ENCODE peak calls at places on chromosomes 2 and 18, in nine cellular contexts. One of them, this sample, is unnamed.

GRCh38 chr18:24142376-24142775 is 3.5 kb downstream of the CABYR start:
- DNase-seq in psoas muscle: no peak
- DNase-seq in cardiac muscle cell: no peak
- DNase-seq in breast epithelium: no peak
- DNase-seq in uterus: no peak
- DNase-seq in GM12865: no peak
- DNase-seq in H9: no peak
- DNase-seq in mammary epithelial cell: no peak
- DNase-seq in left ventricle myocardium inferior: no peak
- DNase-seq in this sample: no peak

GRCh38 chr2:97664636-97664970 is 759 bp upstream of the ACTR1B start:
- DNase-seq in psoas muscle: no peak
- DNase-seq in cardiac muscle cell: no peak
- DNase-seq in breast epithelium: no peak
- DNase-seq in uterus: no peak
- DNase-seq in GM12865: no peak
- DNase-seq in H9: no peak
- DNase-seq in mammary epithelial cell: no peak
- DNase-seq in left ventricle myocardium inferior: no peak
- DNase-seq in this sample: no peak

GRCh38 chr2:75605770-75606535 is 40.6 kb upstream of the MRPL19 start:
- DNase-seq in psoas muscle: no peak
- DNase-seq in cardiac muscle cell: no peak
- DNase-seq in breast epithelium: peak; percentile 64
- DNase-seq in uterus: no peak
- DNase-seq in GM12865: peak; percentile 16
- DNase-seq in H9: no peak
- DNase-seq in mammary epithelial cell: peak; percentile 95
- DNase-seq in left ventricle myocardium inferior: no peak
- DNase-seq in this sample: no peak

GRCh38 chr2:200486529-200486928 is 23.3 kb downstream of the KCTD18 start:
- DNase-seq in psoas muscle: no peak
- DNase-seq in cardiac muscle cell: no peak
- DNase-seq in breast epithelium: no peak
- DNase-seq in uterus: no peak
- DNase-seq in GM12865: no peak
- DNase-seq in H9: no peak
- DNase-seq in mammary epithelial cell: no peak
- DNase-seq in left ventricle myocardium inferior: no peak
- DNase-seq in this sample: no peak

GRCh38 chr2:172279843-172280242 is 147.5 kb upstream of the ITGA6 start:
- DNase-seq in psoas muscle: no peak
- DNase-seq in cardiac muscle cell: no peak
- DNase-seq in breast epithelium: no peak
- DNase-seq in uterus: no peak
- DNase-seq in GM12865: no peak
- DNase-seq in H9: no peak
- DNase-seq in mammary epithelial cell: peak; percentile 30
- DNase-seq in left ventricle myocardium inferior: no peak
- DNase-seq in this sample: no peak

GRCh38 chr2:176162911-176163654 is 6.0 kb downstream of the HOXD3 start:
- DNase-seq in psoas muscle: no peak
- DNase-seq in cardiac muscle cell: no peak
- DNase-seq in breast epithelium: no peak
- DNase-seq in uterus: no peak
- DNase-seq in GM12865: no peak
- DNase-seq in H9: no peak
- DNase-seq in mammary epithelial cell: no peak
- DNase-seq in left ventricle myocardium inferior: no peak
- DNase-seq in this sample: no peak

GRCh38 chr2:67260348-67261277 is 136.5 kb upstream of the ETAA1 start:
- DNase-seq in psoas muscle: peak; percentile 52
- DNase-seq in cardiac muscle cell: no peak
- DNase-seq in breast epithelium: no peak
- DNase-seq in uterus: peak; percentile 90
- DNase-seq in GM12865: no peak
- DNase-seq in H9: no peak
- DNase-seq in mammary epithelial cell: peak; percentile 76
- DNase-seq in left ventricle myocardium inferior: peak; percentile 65
- DNase-seq in this sample: no peak

GRCh38 chr2:140356697-140357096 is 1576.5 kb upstream of the NXPH2 start:
- DNase-seq in psoas muscle: no peak
- DNase-seq in cardiac muscle cell: no peak
- DNase-seq in breast epithelium: no peak
- DNase-seq in uterus: no peak
- DNase-seq in GM12865: no peak
- DNase-seq in H9: no peak
- DNase-seq in mammary epithelial cell: no peak
- DNase-seq in left ventricle myocardium inferior: no peak
- DNase-seq in this sample: no peak

GRCh38 chr2:127664065-127664894 is 11.1 kb downstream of the LIMS2 start:
- DNase-seq in psoas muscle: no peak
- DNase-seq in cardiac muscle cell: no peak
- DNase-seq in breast epithelium: no peak
- DNase-seq in uterus: peak; percentile 30
- DNase-seq in GM12865: no peak
- DNase-seq in H9: peak; percentile 46
- DNase-seq in mammary epithelial cell: no peak
- DNase-seq in left ventricle myocardium inferior: peak; percentile 59
- DNase-seq in this sample: no peak

GRCh38 chr2:120346034-120346666 is at the start of gene INHBB:
- DNase-seq in psoas muscle: no peak
- DNase-seq in cardiac muscle cell: peak; percentile 56
- DNase-seq in breast epithelium: no peak
- DNase-seq in uterus: no peak
- DNase-seq in GM12865: no peak
- DNase-seq in H9: peak; percentile 41
- DNase-seq in mammary epithelial cell: no peak
- DNase-seq in left ventricle myocardium inferior: no peak
- DNase-seq in this sample: no peak

GRCh38 chr2:237677951-237678481 is 50.6 kb downstream of the LRRFIP1 start:
- DNase-seq in psoas muscle: no peak
- DNase-seq in cardiac muscle cell: no peak
- DNase-seq in breast epithelium: no peak
- DNase-seq in uterus: no peak
- DNase-seq in GM12865: no peak
- DNase-seq in H9: no peak
- DNase-seq in mammary epithelial cell: no peak
- DNase-seq in left ventricle myocardium inferior: no peak
- DNase-seq in this sample: no peak

GRCh38 chr2:118349365-118349764 is 261.1 kb downstream of the INSIG2 start:
- DNase-seq in psoas muscle: no peak
- DNase-seq in cardiac muscle cell: no peak
- DNase-seq in breast epithelium: no peak
- DNase-seq in uterus: no peak
- DNase-seq in GM12865: no peak
- DNase-seq in H9: no peak
- DNase-seq in mammary epithelial cell: no peak
- DNase-seq in left ventricle myocardium inferior: no peak
- DNase-seq in this sample: no peak

GRCh38 chr2:240917009-240917683 is 11.0 kb downstream of the CROCC2 start:
- DNase-seq in psoas muscle: peak; percentile 14
- DNase-seq in cardiac muscle cell: no peak
- DNase-seq in breast epithelium: no peak
- DNase-seq in uterus: no peak
- DNase-seq in GM12865: no peak
- DNase-seq in H9: peak; percentile 27
- DNase-seq in mammary epithelial cell: no peak
- DNase-seq in left ventricle myocardium inferior: peak; percentile 15
- DNase-seq in this sample: no peak

GRCh38 chr2:79554899-79555298 is 42.0 kb downstream of the CTNNA2 start:
- DNase-seq in psoas muscle: no peak
- DNase-seq in cardiac muscle cell: no peak
- DNase-seq in breast epithelium: no peak
- DNase-seq in uterus: no peak
- DNase-seq in GM12865: no peak
- DNase-seq in H9: peak; percentile 25
- DNase-seq in mammary epithelial cell: no peak
- DNase-seq in left ventricle myocardium inferior: no peak
- DNase-seq in this sample: no peak

GRCh38 chr2:230457073-230457768 is 41.2 kb downstream of the SP100 start:
- DNase-seq in psoas muscle: no peak
- DNase-seq in cardiac muscle cell: no peak
- DNase-seq in breast epithelium: no peak
- DNase-seq in uterus: no peak
- DNase-seq in GM12865: peak; percentile 38
- DNase-seq in H9: no peak
- DNase-seq in mammary epithelial cell: no peak
- DNase-seq in left ventricle myocardium inferior: no peak
- DNase-seq in this sample: no peak

GRCh38 chr2:185939858-185940257 is 201.3 kb downstream of the FSIP2 start:
- DNase-seq in psoas muscle: no peak
- DNase-seq in cardiac muscle cell: no peak
- DNase-seq in breast epithelium: no peak
- DNase-seq in uterus: no peak
- DNase-seq in GM12865: no peak
- DNase-seq in H9: no peak
- DNase-seq in mammary epithelial cell: no peak
- DNase-seq in left ventricle myocardium inferior: no peak
- DNase-seq in this sample: no peak

GRCh38 chr2:46564811-46565241 is 85.5 kb downstream of the TMEM247 start:
- DNase-seq in psoas muscle: no peak
- DNase-seq in cardiac muscle cell: peak; percentile 95
- DNase-seq in breast epithelium: no peak
- DNase-seq in uterus: no peak
- DNase-seq in GM12865: no peak
- DNase-seq in H9: no peak
- DNase-seq in mammary epithelial cell: no peak
- DNase-seq in left ventricle myocardium inferior: peak; percentile 38
- DNase-seq in this sample: no peak

GRCh38 chr2:179354739-179355537 is 90.3 kb upstream of the SESTD1 start:
- DNase-seq in psoas muscle: no peak
- DNase-seq in cardiac muscle cell: no peak
- DNase-seq in breast epithelium: no peak
- DNase-seq in uterus: no peak
- DNase-seq in GM12865: no peak
- DNase-seq in H9: no peak
- DNase-seq in mammary epithelial cell: no peak
- DNase-seq in left ventricle myocardium inferior: no peak
- DNase-seq in this sample: no peak
- TF ChIP-seq CTCF in psoas muscle: peak; percentile 9
- TF ChIP-seq CTCF in cardiac muscle cell: peak; percentile 42
- TF ChIP-seq CTCF in breast epithelium: no peak
- TF ChIP-seq CTCF in uterus: no peak
- TF ChIP-seq CTCF in GM12865: no peak
- TF ChIP-seq CTCF in H9: peak; percentile 51
- TF ChIP-seq CTCF in mammary epithelial cell: peak; percentile 31
- TF ChIP-seq CTCF in left ventricle myocardium inferior: no peak
- TF ChIP-seq CTCF in this sample: no peak

DNA sequence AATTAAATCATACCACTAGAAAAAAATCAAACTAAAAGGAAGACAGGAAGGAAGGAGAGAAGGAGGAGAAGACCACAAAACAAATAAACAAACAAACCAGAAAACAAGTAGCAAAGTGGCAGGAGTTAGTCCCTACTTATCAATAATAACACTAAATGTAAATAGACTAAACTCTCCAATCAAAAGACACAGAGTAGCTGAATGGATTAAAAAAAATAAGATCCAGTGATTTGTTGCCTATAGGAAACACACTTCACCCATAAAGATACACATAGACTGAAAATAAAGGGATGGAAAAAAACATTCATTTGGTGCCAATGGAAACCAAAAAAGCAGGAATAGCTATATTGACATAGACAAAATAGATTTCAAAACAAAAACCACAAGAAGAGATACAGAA is 23.4 kb upstream of the BAZ2B start:
- DNase-seq in psoas muscle: no peak
- DNase-seq in cardiac muscle cell: no peak
- DNase-seq in breast epithelium: no peak
- DNase-seq in uterus: no peak
- DNase-seq in GM12865: no peak
- DNase-seq in H9: no peak
- DNase-seq in mammary epithelial cell: no peak
- DNase-seq in left ventricle myocardium inferior: no peak
- DNase-seq in this sample: no peak
- TF ChIP-seq CTCF in psoas muscle: no peak
- TF ChIP-seq CTCF in cardiac muscle cell: no peak
- TF ChIP-seq CTCF in breast epithelium: no peak
- TF ChIP-seq CTCF in uterus: no peak
- TF ChIP-seq CTCF in GM12865: no peak
- TF ChIP-seq CTCF in H9: no peak
- TF ChIP-seq CTCF in mammary epithelial cell: no peak
- TF ChIP-seq CTCF in left ventricle myocardium inferior: no peak
- TF ChIP-seq CTCF in this sample: no peak

DNA sequence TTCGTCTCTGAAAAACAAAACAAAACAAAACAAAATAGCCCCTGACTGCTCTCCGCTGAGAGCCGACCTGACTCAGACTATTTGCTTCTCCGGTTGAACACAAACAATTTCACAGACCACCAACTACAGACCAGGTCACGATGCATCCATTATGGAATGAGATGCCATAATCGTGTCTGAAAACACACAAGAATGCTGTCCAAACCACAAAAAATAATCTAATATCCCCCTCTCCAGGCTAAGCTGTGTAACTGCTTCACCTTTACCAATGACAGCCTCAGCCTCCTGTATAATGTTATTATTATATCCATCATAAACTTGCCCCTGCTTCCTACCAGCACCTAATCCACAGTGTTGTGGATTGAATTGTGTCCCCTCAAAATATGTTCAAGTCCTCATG is 114.7 kb downstream of the DNAH6 start:
- DNase-seq in psoas muscle: no peak
- DNase-seq in cardiac muscle cell: peak; percentile 45
- DNase-seq in breast epithelium: no peak
- DNase-seq in uterus: no peak
- DNase-seq in GM12865: peak; percentile 17
- DNase-seq in H9: no peak
- DNase-seq in mammary epithelial cell: peak; percentile 24
- DNase-seq in left ventricle myocardium inferior: no peak
- DNase-seq in this sample: no peak
- TF ChIP-seq CTCF in psoas muscle: no peak
- TF ChIP-seq CTCF in cardiac muscle cell: peak; percentile 56
- TF ChIP-seq CTCF in breast epithelium: no peak
- TF ChIP-seq CTCF in uterus: peak; percentile 57
- TF ChIP-seq CTCF in GM12865: peak; percentile 41
- TF ChIP-seq CTCF in H9: peak; percentile 77
- TF ChIP-seq CTCF in mammary epithelial cell: peak; percentile 65
- TF ChIP-seq CTCF in left ventricle myocardium inferior: peak; percentile 64
- TF ChIP-seq CTCF in this sample: peak; percentile 70

DNA sequence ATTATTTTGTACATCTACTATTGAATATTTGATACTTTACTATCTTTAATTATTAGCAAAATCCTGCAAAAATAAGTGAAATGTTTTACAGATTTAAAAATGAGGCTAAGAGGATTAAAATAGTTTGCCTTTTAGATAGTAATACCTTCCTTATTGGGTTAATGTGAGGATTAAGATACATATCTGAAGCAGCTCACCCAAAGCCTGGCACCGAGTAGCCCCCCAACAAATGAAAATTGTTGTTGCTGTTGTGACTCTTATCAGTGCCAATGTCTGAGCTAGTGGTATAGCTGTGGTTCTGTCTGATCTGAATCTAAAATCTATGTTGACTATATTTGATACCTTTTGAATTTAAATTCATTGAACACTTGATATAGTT is 34.6 kb downstream of the GULP1 start:
- DNase-seq in psoas muscle: no peak
- DNase-seq in cardiac muscle cell: no peak
- DNase-seq in breast epithelium: no peak
- DNase-seq in uterus: no peak
- DNase-seq in GM12865: no peak
- DNase-seq in H9: no peak
- DNase-seq in mammary epithelial cell: no peak
- DNase-seq in left ventricle myocardium inferior: no peak
- DNase-seq in this sample: no peak
- TF ChIP-seq CTCF in psoas muscle: no peak
- TF ChIP-seq CTCF in cardiac muscle cell: no peak
- TF ChIP-seq CTCF in breast epithelium: no peak
- TF ChIP-seq CTCF in uterus: no peak
- TF ChIP-seq CTCF in GM12865: no peak
- TF ChIP-seq CTCF in H9: no peak
- TF ChIP-seq CTCF in mammary epithelial cell: no peak
- TF ChIP-seq CTCF in left ventricle myocardium inferior: no peak
- TF ChIP-seq CTCF in this sample: no peak